ENCODE peak calls at places on chromosomes 2 and 18, in nine cellular contexts. One of them, this sample, is unnamed.

GRCh38 chr18:4232656-4233055 is 222.5 kb downstream of the DLGAP1 start:
- DNase-seq in NB4: no peak
- DNase-seq in H54: no peak
- DNase-seq in kidney epithelial cell: no peak
- DNase-seq in cardiac septum: no peak
- DNase-seq in fibroblast of the aortic adventitia: no peak
- DNase-seq in SK-N-SH: no peak
- DNase-seq in NCI-H2227 treated with DMSO at 0.1 percent for 48 hours: no peak
- DNase-seq in AG20443: no peak
- DNase-seq in this sample: no peak

GRCh38 chr2:74957886-74958276 is 562 bp upstream of the POLE4 start:
- DNase-seq in NB4: peak
- DNase-seq in H54: no peak
- DNase-seq in kidney epithelial cell: no peak
- DNase-seq in cardiac septum: no peak
- DNase-seq in fibroblast of the aortic adventitia: no peak
- DNase-seq in SK-N-SH: no peak
- DNase-seq in NCI-H2227 treated with DMSO at 0.1 percent for 48 hours: no peak
- DNase-seq in AG20443: no peak
- DNase-seq in this sample: no peak

GRCh38 chr2:16005819-16006536 is 65.6 kb downstream of the MYCN start:
- DNase-seq in NB4: peak
- DNase-seq in H54: no peak
- DNase-seq in kidney epithelial cell: peak
- DNase-seq in cardiac septum: no peak
- DNase-seq in fibroblast of the aortic adventitia: no peak
- DNase-seq in SK-N-SH: no peak
- DNase-seq in NCI-H2227 treated with DMSO at 0.1 percent for 48 hours: no peak
- DNase-seq in AG20443: no peak
- DNase-seq in this sample: peak

GRCh38 chr2:199775297-199775696 is 75.7 kb downstream of the FTCDNL1 start:
- DNase-seq in NB4: no peak
- DNase-seq in H54: no peak
- DNase-seq in kidney epithelial cell: no peak
- DNase-seq in cardiac septum: no peak
- DNase-seq in fibroblast of the aortic adventitia: peak
- DNase-seq in SK-N-SH: no peak
- DNase-seq in NCI-H2227 treated with DMSO at 0.1 percent for 48 hours: no peak
- DNase-seq in AG20443: peak
- DNase-seq in this sample: no peak

GRCh38 chr2:117726747-117727146 is 87.7 kb upstream of the DDX18 start:
- DNase-seq in NB4: no peak
- DNase-seq in H54: no peak
- DNase-seq in kidney epithelial cell: no peak
- DNase-seq in cardiac septum: no peak
- DNase-seq in fibroblast of the aortic adventitia: no peak
- DNase-seq in SK-N-SH: no peak
- DNase-seq in NCI-H2227 treated with DMSO at 0.1 percent for 48 hours: no peak
- DNase-seq in AG20443: no peak
- DNase-seq in this sample: no peak

GRCh38 chr2:150212722-150213171 is 274.7 kb downstream of the RND3 start:
- DNase-seq in NB4: no peak
- DNase-seq in H54: no peak
- DNase-seq in kidney epithelial cell: no peak
- DNase-seq in cardiac septum: no peak
- DNase-seq in fibroblast of the aortic adventitia: peak
- DNase-seq in SK-N-SH: no peak
- DNase-seq in NCI-H2227 treated with DMSO at 0.1 percent for 48 hours: peak
- DNase-seq in AG20443: peak
- DNase-seq in this sample: no peak

GRCh38 chr2:168635065-168635577 is 167.3 kb upstream of the NOSTRIN start:
- DNase-seq in NB4: no peak
- DNase-seq in H54: no peak
- DNase-seq in kidney epithelial cell: no peak
- DNase-seq in cardiac septum: no peak
- DNase-seq in fibroblast of the aortic adventitia: peak
- DNase-seq in SK-N-SH: peak
- DNase-seq in NCI-H2227 treated with DMSO at 0.1 percent for 48 hours: no peak
- DNase-seq in AG20443: peak
- DNase-seq in this sample: no peak

GRCh38 chr2:231512222-231512621 is 18.0 kb downstream of the NMUR1 start:
- DNase-seq in NB4: no peak
- DNase-seq in H54: no peak
- DNase-seq in kidney epithelial cell: no peak
- DNase-seq in cardiac septum: no peak
- DNase-seq in fibroblast of the aortic adventitia: no peak
- DNase-seq in SK-N-SH: no peak
- DNase-seq in NCI-H2227 treated with DMSO at 0.1 percent for 48 hours: peak
- DNase-seq in AG20443: no peak
- DNase-seq in this sample: no peak

GRCh38 chr18:5311273-5312009 is 15.9 kb upstream of the ZBTB14 start:
- DNase-seq in NB4: no peak
- DNase-seq in H54: no peak
- DNase-seq in kidney epithelial cell: no peak
- DNase-seq in cardiac septum: no peak
- DNase-seq in fibroblast of the aortic adventitia: peak
- DNase-seq in SK-N-SH: no peak
- DNase-seq in NCI-H2227 treated with DMSO at 0.1 percent for 48 hours: no peak
- DNase-seq in AG20443: no peak
- DNase-seq in this sample: no peak

GRCh38 chr2:216047417-216047816 is 34.1 kb upstream of the MREG start:
- DNase-seq in NB4: no peak
- DNase-seq in H54: no peak
- DNase-seq in kidney epithelial cell: no peak
- DNase-seq in cardiac septum: no peak
- DNase-seq in fibroblast of the aortic adventitia: no peak
- DNase-seq in SK-N-SH: no peak
- DNase-seq in NCI-H2227 treated with DMSO at 0.1 percent for 48 hours: no peak
- DNase-seq in AG20443: no peak
- DNase-seq in this sample: no peak